ENCODE peak calls at places on chromosomes 16 and 17, in six cellular contexts. One of them, this sample, is unnamed.

GRCh38 chr16:77748426-77748825 is 26.1 kb downstream of the NUDT7 start:
- DNase-seq in mammary epithelial cell: no peak
- DNase-seq in fibroblast of lung: no peak
- DNase-seq in K562: no peak
- DNase-seq in A673: no peak
- DNase-seq in PC-9: no peak
- DNase-seq in this sample: no peak

GRCh38 chr17:74749262-74750038 is 1.0 kb downstream of the NHERF1 start:
- DNase-seq in mammary epithelial cell: no peak
- DNase-seq in fibroblast of lung: peak; percentile 27
- DNase-seq in K562: peak; percentile 34
- DNase-seq in A673: no peak
- DNase-seq in PC-9: peak; percentile 33
- DNase-seq in this sample: peak; percentile 78

GRCh38 chr16:46813611-46814010 is 17.4 kb downstream of the C16orf87 start:
- DNase-seq in mammary epithelial cell: no peak
- DNase-seq in fibroblast of lung: no peak
- DNase-seq in K562: no peak
- DNase-seq in A673: no peak
- DNase-seq in PC-9: no peak
- DNase-seq in this sample: no peak

GRCh38 chr17:32141690-32142037 is 638 bp upstream of the RHOT1 start:
- DNase-seq in mammary epithelial cell: no peak
- DNase-seq in fibroblast of lung: no peak
- DNase-seq in K562: no peak
- DNase-seq in A673: no peak
- DNase-seq in PC-9: no peak
- DNase-seq in this sample: no peak

GRCh38 chr16:69013991-69014390 is 91.5 kb upstream of the HAS3 start:
- DNase-seq in mammary epithelial cell: no peak
- DNase-seq in fibroblast of lung: peak; percentile 42
- DNase-seq in K562: no peak
- DNase-seq in A673: no peak
- DNase-seq in PC-9: no peak
- DNase-seq in this sample: no peak

GRCh38 chr17:40949406-40949805 is 12.0 kb upstream of the KRT23 start:
- DNase-seq in mammary epithelial cell: no peak
- DNase-seq in fibroblast of lung: no peak
- DNase-seq in K562: no peak
- DNase-seq in A673: no peak
- DNase-seq in PC-9: no peak
- DNase-seq in this sample: peak; percentile 35

GRCh38 chr17:58153046-58153445 is 4.9 kb downstream of the OR4D1 start:
- DNase-seq in mammary epithelial cell: no peak
- DNase-seq in fibroblast of lung: no peak
- DNase-seq in K562: no peak
- DNase-seq in A673: no peak
- DNase-seq in PC-9: no peak
- DNase-seq in this sample: no peak

GRCh38 chr16:3179651-3180050 is 8.4 kb upstream of the OR1F1 start:
- DNase-seq in mammary epithelial cell: no peak
- DNase-seq in fibroblast of lung: no peak
- DNase-seq in K562: no peak
- DNase-seq in A673: no peak
- DNase-seq in PC-9: no peak
- DNase-seq in this sample: no peak

GRCh38 chr16:19657831-19658230 is 60.2 kb downstream of the KNOP1 start:
- DNase-seq in mammary epithelial cell: no peak
- DNase-seq in fibroblast of lung: no peak
- DNase-seq in K562: no peak
- DNase-seq in A673: no peak
- DNase-seq in PC-9: no peak
- DNase-seq in this sample: no peak

GRCh38 chr16:68343137-68343536 is 32.3 kb downstream of the PRMT7 start:
- DNase-seq in mammary epithelial cell: no peak
- DNase-seq in fibroblast of lung: no peak
- DNase-seq in K562: no peak
- DNase-seq in A673: no peak
- DNase-seq in PC-9: no peak
- DNase-seq in this sample: no peak

GRCh38 chr17:4375039-4375748 is 8.7 kb upstream of the UBE2G1 start:
- DNase-seq in mammary epithelial cell: no peak
- DNase-seq in fibroblast of lung: no peak
- DNase-seq in K562: peak; percentile 14
- DNase-seq in A673: no peak
- DNase-seq in PC-9: no peak
- DNase-seq in this sample: no peak

GRCh38 chr16:20956319-20956718 is 55.7 kb downstream of the LYRM1 start:
- DNase-seq in mammary epithelial cell: no peak
- DNase-seq in fibroblast of lung: peak; percentile 3
- DNase-seq in K562: no peak
- DNase-seq in A673: no peak
- DNase-seq in PC-9: no peak
- DNase-seq in this sample: no peak

GRCh38 chr17:82244413-82245140 is 15.7 kb downstream of the SLC16A3 start:
- DNase-seq in mammary epithelial cell: no peak
- DNase-seq in fibroblast of lung: peak; percentile 33
- DNase-seq in K562: no peak
- DNase-seq in A673: peak; percentile 79
- DNase-seq in PC-9: no peak
- DNase-seq in this sample: no peak

GRCh38 chr17:73089918-73090317 is 2.6 kb downstream of the SLC39A11 start:
- DNase-seq in mammary epithelial cell: no peak
- DNase-seq in fibroblast of lung: no peak
- DNase-seq in K562: no peak
- DNase-seq in A673: no peak
- DNase-seq in PC-9: no peak
- DNase-seq in this sample: no peak

GRCh38 chr17:49992933-49993422 is 2.0 kb downstream of the DLX3 start:
- DNase-seq in mammary epithelial cell: no peak
- DNase-seq in fibroblast of lung: no peak
- DNase-seq in K562: no peak
- DNase-seq in A673: no peak
- DNase-seq in PC-9: no peak
- DNase-seq in this sample: no peak

GRCh38 chr17:54900457-54901229 is at the start of gene TOM1L1:
- DNase-seq in mammary epithelial cell: peak; percentile 78
- DNase-seq in fibroblast of lung: peak; percentile 67
- DNase-seq in K562: peak; percentile 77
- DNase-seq in A673: peak; percentile 91
- DNase-seq in PC-9: peak; percentile 86
- DNase-seq in this sample: peak; percentile 91

GRCh38 chr16:11497329-11497805 is 89.4 kb downstream of the LITAF start:
- DNase-seq in mammary epithelial cell: peak; percentile 96
- DNase-seq in fibroblast of lung: peak; percentile 62
- DNase-seq in K562: no peak
- DNase-seq in A673: peak; percentile 43
- DNase-seq in PC-9: peak; percentile 97
- DNase-seq in this sample: peak; percentile 80

GRCh38 chr16:74844041-74844826 is 69.6 kb upstream of the FA2H start:
- DNase-seq in mammary epithelial cell: no peak
- DNase-seq in fibroblast of lung: no peak
- DNase-seq in K562: no peak
- DNase-seq in A673: no peak
- DNase-seq in PC-9: no peak
- DNase-seq in this sample: no peak

GRCh38 chr16:80667925-80668324 is 127.1 kb downstream of the DYNLRB2 start:
- DNase-seq in mammary epithelial cell: no peak
- DNase-seq in fibroblast of lung: no peak
- DNase-seq in K562: no peak
- DNase-seq in A673: no peak
- DNase-seq in PC-9: no peak
- DNase-seq in this sample: no peak

GRCh38 chr16:9908613-9909012 is 273.6 kb downstream of the GRIN2A start:
- DNase-seq in mammary epithelial cell: no peak
- DNase-seq in fibroblast of lung: peak; percentile 6
- DNase-seq in K562: no peak
- DNase-seq in A673: no peak
- DNase-seq in PC-9: no peak
- DNase-seq in this sample: no peak

GRCh38 chr16:49834496-49835009 is 21.4 kb downstream of the ZNF423 start:
- DNase-seq in mammary epithelial cell: no peak
- DNase-seq in fibroblast of lung: no peak
- DNase-seq in K562: no peak
- DNase-seq in A673: peak; percentile 86
- DNase-seq in PC-9: no peak
- DNase-seq in this sample: peak; percentile 87

GRCh38 chr17:4362141-4362540 is 4.3 kb downstream of the UBE2G1 start:
- DNase-seq in mammary epithelial cell: no peak
- DNase-seq in fibroblast of lung: no peak
- DNase-seq in K562: no peak
- DNase-seq in A673: peak; percentile 41
- DNase-seq in PC-9: no peak
- DNase-seq in this sample: no peak

GRCh38 chr17:72476134-72476533 is 355.3 kb downstream of the SOX9 start:
- DNase-seq in mammary epithelial cell: no peak
- DNase-seq in fibroblast of lung: no peak
- DNase-seq in K562: no peak
- DNase-seq in A673: no peak
- DNase-seq in PC-9: no peak
- DNase-seq in this sample: no peak

GRCh38 chr17:30376621-30377452 is 1.9 kb upstream of the CPD start:
- DNase-seq in mammary epithelial cell: no peak
- DNase-seq in fibroblast of lung: peak; percentile 75
- DNase-seq in K562: peak; percentile 25
- DNase-seq in A673: peak; percentile 96
- DNase-seq in PC-9: peak; percentile 51
- DNase-seq in this sample: peak; percentile 59

GRCh38 chr16:55655381-55655708 is 443 bp upstream of the SLC6A2 start:
- DNase-seq in mammary epithelial cell: no peak
- DNase-seq in fibroblast of lung: no peak
- DNase-seq in K562: no peak
- DNase-seq in A673: no peak
- DNase-seq in PC-9: no peak
- DNase-seq in this sample: no peak

GRCh38 chr16:47519543-47519942 is 58.4 kb downstream of the PHKB start:
- DNase-seq in mammary epithelial cell: no peak
- DNase-seq in fibroblast of lung: no peak
- DNase-seq in K562: no peak
- DNase-seq in A673: no peak
- DNase-seq in PC-9: no peak
- DNase-seq in this sample: no peak

GRCh38 chr17:50360716-50361115 is 12.3 kb downstream of the MRPL27 start:
- DNase-seq in mammary epithelial cell: no peak
- DNase-seq in fibroblast of lung: no peak
- DNase-seq in K562: no peak
- DNase-seq in A673: no peak
- DNase-seq in PC-9: no peak
- DNase-seq in this sample: no peak

GRCh38 chr16:27901956-27902355 is 161.6 kb downstream of the GSG1L start:
- DNase-seq in mammary epithelial cell: no peak
- DNase-seq in fibroblast of lung: no peak
- DNase-seq in K562: no peak
- DNase-seq in A673: no peak
- DNase-seq in PC-9: no peak
- DNase-seq in this sample: no peak
- TF ChIP-seq EZH2 in mammary epithelial cell: no peak
- TF ChIP-seq EZH2 in fibroblast of lung: no peak
- TF ChIP-seq EZH2 in K562: no peak
- TF ChIP-seq EZH2 in A673: no peak
- TF ChIP-seq EZH2 in PC-9: no peak
- TF ChIP-seq EZH2 in this sample: no peak

GRCh38 chr17:34318474-34318873 is 761 bp upstream of the CCL8 start:
- DNase-seq in mammary epithelial cell: no peak
- DNase-seq in fibroblast of lung: no peak
- DNase-seq in K562: peak; percentile 59
- DNase-seq in A673: peak; percentile 7
- DNase-seq in PC-9: no peak
- DNase-seq in this sample: no peak
- TF ChIP-seq CTCF in mammary epithelial cell: no peak
- TF ChIP-seq CTCF in fibroblast of lung: no peak
- TF ChIP-seq CTCF in K562: peak; percentile 52
- TF ChIP-seq CTCF in A673: peak; percentile 17
- TF ChIP-seq CTCF in PC-9: no peak
- TF ChIP-seq CTCF in this sample: no peak

DNA sequence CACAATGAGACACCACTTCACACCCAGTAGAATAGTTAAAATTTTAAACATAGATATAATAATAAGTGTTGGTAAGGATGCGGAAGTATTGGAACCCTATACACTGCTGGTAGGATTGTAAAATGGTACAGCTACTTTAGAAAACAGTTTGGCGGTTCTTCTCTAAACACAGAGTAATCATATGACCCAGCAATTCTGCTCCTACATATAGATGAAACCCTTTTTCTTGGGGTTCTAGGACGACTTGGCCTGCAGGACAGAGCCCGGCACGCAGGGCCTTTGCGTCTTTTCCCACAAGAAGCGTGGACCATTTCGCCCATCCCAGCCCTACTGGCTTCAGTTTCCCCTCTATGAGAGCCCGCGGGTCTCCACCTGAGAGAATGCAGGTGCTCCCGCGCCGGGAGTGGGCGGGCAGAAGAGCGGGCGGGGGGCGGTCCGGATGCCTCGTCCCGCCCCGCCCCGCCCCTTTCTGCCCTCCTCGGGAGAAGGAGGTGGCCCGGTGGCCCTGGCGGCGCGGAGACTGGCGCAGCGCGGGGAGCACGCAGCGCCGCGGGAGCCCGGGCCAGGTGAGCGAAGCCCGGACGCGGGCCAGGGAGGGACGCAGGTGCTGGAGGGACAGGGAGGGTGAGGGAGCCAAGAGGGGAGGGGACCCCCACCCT is at the start of gene SDR42E2:
- DNase-seq in mammary epithelial cell: peak; percentile 21
- DNase-seq in fibroblast of lung: no peak
- DNase-seq in K562: peak; percentile 32
- DNase-seq in A673: no peak
- DNase-seq in PC-9: peak; percentile 41
- DNase-seq in this sample: peak; percentile 61
- TF ChIP-seq EZH2 in mammary epithelial cell: no peak
- TF ChIP-seq EZH2 in fibroblast of lung: no peak
- TF ChIP-seq EZH2 in K562: no peak
- TF ChIP-seq EZH2 in A673: no peak
- TF ChIP-seq EZH2 in PC-9: no peak
- TF ChIP-seq EZH2 in this sample: no peak

DNA sequence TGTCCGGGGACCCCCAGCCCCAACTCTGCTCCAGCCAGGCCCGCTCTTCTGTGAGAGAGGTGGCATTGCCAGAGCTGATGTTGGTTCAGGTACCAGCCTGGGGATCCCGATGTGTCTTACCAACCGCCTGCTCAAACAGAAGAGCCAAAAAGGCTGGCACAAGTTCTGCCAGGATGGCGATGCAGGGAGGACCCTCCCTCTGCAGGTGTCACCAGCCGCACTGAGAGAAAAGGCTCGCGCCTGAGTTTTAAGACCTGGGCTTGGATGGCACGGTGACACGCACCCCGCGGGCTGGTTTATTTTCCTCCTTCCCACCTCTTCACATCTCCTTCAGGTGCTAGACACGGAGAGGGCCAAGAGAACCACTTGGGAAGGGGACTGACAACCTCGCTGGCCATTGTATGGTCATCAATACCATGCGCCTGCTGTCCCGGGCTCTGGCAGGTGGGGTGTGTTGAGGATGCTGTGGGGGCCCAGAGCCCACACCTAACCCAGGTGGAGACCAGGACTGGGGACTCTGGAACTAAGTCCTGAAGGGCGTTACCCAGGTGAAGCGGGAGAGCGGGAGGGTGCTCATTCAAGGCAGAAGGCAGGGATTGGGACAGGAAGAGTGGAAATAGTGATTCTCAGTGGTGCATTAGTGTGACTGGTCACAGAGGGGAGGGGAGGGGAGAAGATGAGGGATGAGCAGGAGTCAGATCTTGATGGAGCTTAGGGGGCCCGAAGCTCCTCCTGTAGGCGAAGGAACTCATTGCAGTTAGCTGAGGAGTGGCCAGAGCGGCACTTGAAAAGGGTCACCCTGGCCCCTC is 16.3 kb downstream of the FOXJ1 start:
- DNase-seq in mammary epithelial cell: no peak
- DNase-seq in fibroblast of lung: no peak
- DNase-seq in K562: peak; percentile 67
- DNase-seq in A673: peak; percentile 56
- DNase-seq in PC-9: no peak
- DNase-seq in this sample: peak; percentile 12
- TF ChIP-seq CTCF in mammary epithelial cell: peak; percentile 7
- TF ChIP-seq CTCF in fibroblast of lung: peak; percentile 9
- TF ChIP-seq CTCF in K562: peak; percentile 58
- TF ChIP-seq CTCF in A673: peak; percentile 47
- TF ChIP-seq CTCF in PC-9: no peak
- TF ChIP-seq CTCF in this sample: peak; percentile 12